ENCODE peak calls at places on chromosomes 3 and 15, in four cellular contexts. V, O, I and T are unnamed samples.

GRCh38 chr3:23004971-23005370 is 198.2 kb upstream of the UBE2E2 start:
- DNase-seq in V (no peak), O (no peak), I (no peak), T (peak)

GRCh38 chr3:12679468-12679867 is 15.6 kb upstream of the RAF1 start:
- DNase-seq in V (peak), O (no peak), I (no peak), T (no peak)

GRCh38 chr3:46844397-46844796 is 18.8 kb downstream of the MYL3 start:
- DNase-seq in V (no peak), O (no peak), I (no peak), T (no peak)

GRCh38 chr3:180678231-180678630 is 1.1 kb downstream of the CCDC39 start:
- DNase-seq in V (no peak), O (no peak), I (no peak), T (no peak)

GRCh38 chr3:79551997-79552396 is 215.8 kb downstream of the ROBO1 start:
- DNase-seq in V (no peak), O (no peak), I (no peak), T (no peak)

GRCh38 chr3:45366305-45366704 is 22.1 kb upstream of the LARS2 start:
- DNase-seq in V (no peak), O (no peak), I (no peak), T (no peak)

GRCh38 chr3:178794711-178795110 is 258.5 kb downstream of the KCNMB2 start:
- DNase-seq in V (no peak), O (no peak), I (no peak), T (no peak)

GRCh38 chr15:86163771-86164170 is 84.1 kb downstream of the AGBL1 start:
- DNase-seq in V (no peak), O (no peak), I (no peak), T (no peak)

GRCh38 chr15:79003301-79003700 is 58.5 kb upstream of the CTSH start:
- DNase-seq in V (no peak), O (no peak), I (no peak), T (no peak)

GRCh38 chr3:194072097-194072428 is 63.9 kb upstream of the HES1 start:
- DNase-seq in V (no peak), O (no peak), I (no peak), T (no peak)

GRCh38 chr3:178096955-178097354 is 439.3 kb upstream of the KCNMB2 start:
- DNase-seq in V (no peak), O (no peak), I (no peak), T (no peak)

GRCh38 chr3:194095464-194095863 is 40.5 kb upstream of the HES1 start:
- DNase-seq in V (peak), O (peak), I (no peak), T (no peak)

GRCh38 chr3:5078151-5078550 is 43.9 kb upstream of the ARL8B start:
- DNase-seq in V (no peak), O (no peak), I (no peak), T (no peak)

GRCh38 chr3:5250467-5251195 is 63.1 kb downstream of the EDEM1 start:
- DNase-seq in V (no peak), O (no peak), I (no peak), T (no peak)

GRCh38 chr3:194270627-194271458 is 80.3 kb downstream of the CPN2 start:
- DNase-seq in V (peak), O (peak), I (no peak), T (peak)

DNA sequence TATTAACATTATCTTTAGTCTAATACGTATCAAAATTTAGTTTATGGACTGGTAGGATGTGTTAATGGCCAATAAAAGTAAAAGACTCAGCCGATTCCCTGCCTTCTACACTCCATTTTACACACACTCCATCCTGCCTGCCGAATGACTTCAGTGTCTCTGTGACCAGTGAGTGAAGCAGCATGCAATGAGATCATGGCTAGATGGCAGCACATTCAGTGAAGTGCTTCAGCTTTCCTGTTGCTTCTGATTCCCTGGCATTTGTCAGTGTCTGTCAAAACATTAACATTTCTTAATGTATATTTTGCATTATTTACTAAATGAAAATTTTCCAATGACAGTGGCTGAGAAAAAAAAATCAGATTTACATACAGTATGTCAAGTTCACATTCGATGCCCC is 412.0 kb downstream of the FHIT start:
- DNase-seq in V (no peak), O (no peak), I (no peak), T (no peak)
- TF ChIP-seq CTCF in V (no peak), O (peak), I (no peak), T (peak)

GRCh38 chr3:64224826-64225606 is at the start of gene PRICKLE2:
- DNase-seq in V (peak), O (peak), I (peak), T (peak)
- H3K4me3 ChIP-seq in V (peak), O (peak), I (peak), T (peak)

GRCh38 chr15:63019539-63020109 is 22.9 kb upstream of the TPM1 start:
- DNase-seq in V (peak), O (no peak), I (peak), T (peak)
- TF ChIP-seq CTCF in V (no peak), O (no peak), I (no peak), T (no peak)

DNA sequence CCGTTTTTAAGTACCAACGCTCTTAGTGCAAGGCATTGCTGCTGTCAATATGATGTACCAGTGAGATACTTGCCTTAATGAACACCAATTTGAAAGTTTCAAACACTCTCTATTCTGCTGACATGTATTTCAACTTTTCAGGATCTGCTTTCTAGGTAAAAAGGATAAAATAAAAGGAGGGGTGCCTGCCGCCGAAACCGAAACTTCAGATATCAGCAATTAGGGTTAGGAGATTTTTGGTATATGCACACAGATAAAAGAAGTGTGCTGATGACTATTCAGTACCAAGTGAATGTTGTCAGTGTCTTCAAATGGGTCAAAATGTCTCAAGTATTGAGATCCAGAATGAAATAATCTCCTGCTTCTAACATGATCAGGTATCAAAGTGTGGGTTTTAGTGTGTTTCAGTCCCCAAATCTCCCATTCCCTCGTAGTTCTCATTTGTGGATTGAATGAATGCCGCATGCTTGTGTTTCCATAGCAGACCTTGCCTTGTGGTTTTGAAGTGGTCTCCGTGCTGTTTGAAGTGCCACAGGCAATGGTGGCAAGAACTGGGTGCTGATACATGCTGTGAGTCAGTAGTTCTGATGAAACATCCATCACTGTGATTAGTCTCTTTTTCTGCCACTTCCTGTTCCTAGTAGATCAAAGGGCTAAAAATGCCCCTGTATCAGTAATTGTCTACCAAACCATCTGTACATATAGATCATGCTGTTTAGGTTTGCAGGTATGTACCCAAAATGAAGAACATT is 22.5 kb downstream of the CHST14 start:
- DNase-seq in V (no peak), O (no peak), I (no peak), T (no peak)
- H3K4me3 ChIP-seq in V (no peak), O (no peak), I (no peak), T (no peak)

GRCh38 chr3:123642182-123642956 is 57.5 kb upstream of the HACD2 start:
- DNase-seq in V (peak), O (peak), I (peak), T (peak)
- TF ChIP-seq CTCF in V (peak), O (peak), I (peak), T (peak)

GRCh38 chr15:74722591-74722990 is 2.7 kb downstream of the CYP1A1 start:
- DNase-seq in V (no peak), O (no peak), I (no peak), T (no peak)

GRCh38 chr15:74724570-74725240 is 623 bp downstream of the CYP1A1 start:
- DNase-seq in V (no peak), O (no peak), I (no peak), T (no peak)

GRCh38 chr15:74723754-74724334 is 1.5 kb downstream of the CYP1A1 start:
- DNase-seq in V (no peak), O (no peak), I (no peak), T (peak)

GRCh38 chr15:74725241-74725774 is at the start of gene CYP1A1:
- DNase-seq in V (no peak), O (peak), I (no peak), T (no peak)

GRCh38 chr15:74723187-74723586 is 2.1 kb downstream of the CYP1A1 start:
- DNase-seq in V (no peak), O (no peak), I (no peak), T (no peak)
- H3K4me3 ChIP-seq in V (no peak), O (no peak), I (no peak), T (no peak)